ENCODE peak calls at places on chromosomes 16 and 17, in seven cellular contexts. One of them, this sample, is unnamed.

GRCh38 chr16:89104930-89105571 is 11.4 kb downstream of the ACSF3 start:
- DNase-seq in heart left ventricle: no peak
- DNase-seq in fibroblast of the aortic adventitia: no peak
- DNase-seq in neural progenitor cell: no peak
- DNase-seq in mesothelial cell of epicardium: peak; percentile 15
- DNase-seq in heart right ventricle: no peak
- DNase-seq in OCI-LY7: no peak
- DNase-seq in this sample: no peak

GRCh38 chr17:82232876-82233785 is 4.3 kb downstream of the SLC16A3 start:
- DNase-seq in heart left ventricle: no peak
- DNase-seq in heart right ventricle: peak; percentile 17
- DNase-seq in OCI-LY7: no peak
- DNase-seq in neural progenitor cell: no peak
- DNase-seq in mesothelial cell of epicardium: no peak
- DNase-seq in fibroblast of the aortic adventitia: no peak
- DNase-seq in this sample: no peak

GRCh38 chr16:85520853-85521736 is 92.0 kb upstream of the GSE1 start:
- DNase-seq in fibroblast of the aortic adventitia: no peak
- DNase-seq in neural progenitor cell: no peak
- DNase-seq in heart right ventricle: no peak
- DNase-seq in heart left ventricle: no peak
- DNase-seq in mesothelial cell of epicardium: no peak
- DNase-seq in OCI-LY7: no peak
- DNase-seq in this sample: peak; percentile 58

GRCh38 chr17:35170968-35171771 is 23.0 kb downstream of the SLC35G3 start:
- DNase-seq in fibroblast of the aortic adventitia: peak; percentile 60
- DNase-seq in OCI-LY7: peak; percentile 4
- DNase-seq in neural progenitor cell: no peak
- DNase-seq in heart left ventricle: no peak
- DNase-seq in heart right ventricle: no peak
- DNase-seq in mesothelial cell of epicardium: no peak
- DNase-seq in this sample: no peak

GRCh38 chr17:7987112-7987893 is 15.1 kb upstream of the GUCY2D start:
- DNase-seq in neural progenitor cell: no peak
- DNase-seq in OCI-LY7: no peak
- DNase-seq in heart right ventricle: no peak
- DNase-seq in heart left ventricle: no peak
- DNase-seq in mesothelial cell of epicardium: no peak
- DNase-seq in fibroblast of the aortic adventitia: peak; percentile 49
- DNase-seq in this sample: no peak

GRCh38 chr17:12318614-12319266 is 298.1 kb downstream of the MAP2K4 start:
- DNase-seq in neural progenitor cell: no peak
- DNase-seq in OCI-LY7: no peak
- DNase-seq in fibroblast of the aortic adventitia: no peak
- DNase-seq in mesothelial cell of epicardium: no peak
- DNase-seq in heart left ventricle: no peak
- DNase-seq in heart right ventricle: no peak
- DNase-seq in this sample: no peak

GRCh38 chr16:79307214-79307613 is 293.3 kb downstream of the MAF start:
- DNase-seq in mesothelial cell of epicardium: no peak
- DNase-seq in heart right ventricle: peak; percentile 48
- DNase-seq in fibroblast of the aortic adventitia: no peak
- DNase-seq in neural progenitor cell: no peak
- DNase-seq in heart left ventricle: peak; percentile 44
- DNase-seq in OCI-LY7: no peak
- DNase-seq in this sample: no peak

GRCh38 chr16:2033057-2033911 is 6.6 kb downstream of the NHERF2 start:
- DNase-seq in OCI-LY7: no peak
- DNase-seq in fibroblast of the aortic adventitia: peak; percentile 61
- DNase-seq in heart left ventricle: peak; percentile 83
- DNase-seq in heart right ventricle: peak; percentile 79
- DNase-seq in mesothelial cell of epicardium: peak; percentile 45
- DNase-seq in neural progenitor cell: peak; percentile 38
- DNase-seq in this sample: no peak

GRCh38 chr16:57795431-57795878 is 6.8 kb downstream of the KIFC3 start:
- DNase-seq in mesothelial cell of epicardium: no peak
- DNase-seq in heart right ventricle: peak; percentile 32
- DNase-seq in fibroblast of the aortic adventitia: peak; percentile 57
- DNase-seq in heart left ventricle: no peak
- DNase-seq in neural progenitor cell: peak; percentile 78
- DNase-seq in OCI-LY7: peak; percentile 46
- DNase-seq in this sample: no peak

GRCh38 chr17:41782142-41782541 is 4.4 kb downstream of the JUP start:
- DNase-seq in heart right ventricle: peak; percentile 75
- DNase-seq in neural progenitor cell: no peak
- DNase-seq in heart left ventricle: peak; percentile 71
- DNase-seq in fibroblast of the aortic adventitia: no peak
- DNase-seq in OCI-LY7: no peak
- DNase-seq in mesothelial cell of epicardium: no peak
- DNase-seq in this sample: no peak

GRCh38 chr16:86574646-86575045 is 3.7 kb upstream of the FOXL1 start:
- DNase-seq in heart right ventricle: no peak
- DNase-seq in fibroblast of the aortic adventitia: no peak
- DNase-seq in mesothelial cell of epicardium: no peak
- DNase-seq in neural progenitor cell: no peak
- DNase-seq in OCI-LY7: no peak
- DNase-seq in heart left ventricle: no peak
- DNase-seq in this sample: no peak

GRCh38 chr17:79591014-79591590 is 19.7 kb downstream of the RBFOX3 start:
- DNase-seq in fibroblast of the aortic adventitia: no peak
- DNase-seq in OCI-LY7: no peak
- DNase-seq in heart left ventricle: no peak
- DNase-seq in neural progenitor cell: no peak
- DNase-seq in mesothelial cell of epicardium: no peak
- DNase-seq in heart right ventricle: no peak
- DNase-seq in this sample: no peak

GRCh38 chr16:88922114-88922825 is 54.7 kb downstream of the CBFA2T3 start:
- DNase-seq in heart left ventricle: peak; percentile 91
- DNase-seq in OCI-LY7: no peak
- DNase-seq in neural progenitor cell: peak; percentile 54
- DNase-seq in fibroblast of the aortic adventitia: peak; percentile 85
- DNase-seq in mesothelial cell of epicardium: no peak
- DNase-seq in heart right ventricle: peak; percentile 92
- DNase-seq in this sample: no peak

GRCh38 chr16:86484240-86484639 is 26.1 kb upstream of the FOXF1 start:
- DNase-seq in OCI-LY7: no peak
- DNase-seq in heart left ventricle: no peak
- DNase-seq in mesothelial cell of epicardium: no peak
- DNase-seq in neural progenitor cell: no peak
- DNase-seq in fibroblast of the aortic adventitia: no peak
- DNase-seq in heart right ventricle: no peak
- DNase-seq in this sample: no peak

GRCh38 chr17:6661464-6661848 is 9.9 kb downstream of the C17orf100 start:
- DNase-seq in OCI-LY7: no peak
- DNase-seq in heart right ventricle: no peak
- DNase-seq in fibroblast of the aortic adventitia: no peak
- DNase-seq in neural progenitor cell: no peak
- DNase-seq in heart left ventricle: no peak
- DNase-seq in mesothelial cell of epicardium: no peak
- DNase-seq in this sample: no peak

GRCh38 chr16:89114159-89114981 is 20.7 kb downstream of the ACSF3 start:
- DNase-seq in neural progenitor cell: peak; percentile 76
- DNase-seq in mesothelial cell of epicardium: no peak
- DNase-seq in OCI-LY7: peak; percentile 40
- DNase-seq in heart right ventricle: no peak
- DNase-seq in fibroblast of the aortic adventitia: no peak
- DNase-seq in heart left ventricle: no peak
- DNase-seq in this sample: no peak

GRCh38 chr17:39994448-39994847 is 13.8 kb downstream of the PSMD3 start:
- DNase-seq in OCI-LY7: no peak
- DNase-seq in neural progenitor cell: no peak
- DNase-seq in mesothelial cell of epicardium: no peak
- DNase-seq in heart right ventricle: no peak
- DNase-seq in heart left ventricle: no peak
- DNase-seq in fibroblast of the aortic adventitia: no peak
- DNase-seq in this sample: no peak

GRCh38 chr16:4578961-4579530 is 22.9 kb downstream of the C16orf96 start:
- DNase-seq in fibroblast of the aortic adventitia: no peak
- DNase-seq in heart left ventricle: no peak
- DNase-seq in mesothelial cell of epicardium: no peak
- DNase-seq in heart right ventricle: no peak
- DNase-seq in neural progenitor cell: no peak
- DNase-seq in OCI-LY7: no peak
- DNase-seq in this sample: no peak

GRCh38 chr17:69523252-69523861 is 108.9 kb downstream of the MAP2K6 start:
- DNase-seq in OCI-LY7: peak; percentile 71
- DNase-seq in neural progenitor cell: peak; percentile 58
- DNase-seq in heart right ventricle: no peak
- DNase-seq in mesothelial cell of epicardium: no peak
- DNase-seq in heart left ventricle: peak; percentile 20
- DNase-seq in fibroblast of the aortic adventitia: peak; percentile 64
- DNase-seq in this sample: no peak

GRCh38 chr16:66524601-66525164 is 25.2 kb downstream of the TK2 start:
- DNase-seq in OCI-LY7: peak; percentile 92
- DNase-seq in mesothelial cell of epicardium: no peak
- DNase-seq in heart left ventricle: peak; percentile 53
- DNase-seq in fibroblast of the aortic adventitia: no peak
- DNase-seq in heart right ventricle: no peak
- DNase-seq in neural progenitor cell: no peak
- DNase-seq in this sample: no peak
- TF ChIP-seq CTCF in OCI-LY7: no peak
- TF ChIP-seq CTCF in mesothelial cell of epicardium: no peak
- TF ChIP-seq CTCF in heart left ventricle: peak; percentile 6
- TF ChIP-seq CTCF in fibroblast of the aortic adventitia: no peak
- TF ChIP-seq CTCF in heart right ventricle: no peak
- TF ChIP-seq CTCF in neural progenitor cell: no peak
- TF ChIP-seq CTCF in this sample: no peak

DNA sequence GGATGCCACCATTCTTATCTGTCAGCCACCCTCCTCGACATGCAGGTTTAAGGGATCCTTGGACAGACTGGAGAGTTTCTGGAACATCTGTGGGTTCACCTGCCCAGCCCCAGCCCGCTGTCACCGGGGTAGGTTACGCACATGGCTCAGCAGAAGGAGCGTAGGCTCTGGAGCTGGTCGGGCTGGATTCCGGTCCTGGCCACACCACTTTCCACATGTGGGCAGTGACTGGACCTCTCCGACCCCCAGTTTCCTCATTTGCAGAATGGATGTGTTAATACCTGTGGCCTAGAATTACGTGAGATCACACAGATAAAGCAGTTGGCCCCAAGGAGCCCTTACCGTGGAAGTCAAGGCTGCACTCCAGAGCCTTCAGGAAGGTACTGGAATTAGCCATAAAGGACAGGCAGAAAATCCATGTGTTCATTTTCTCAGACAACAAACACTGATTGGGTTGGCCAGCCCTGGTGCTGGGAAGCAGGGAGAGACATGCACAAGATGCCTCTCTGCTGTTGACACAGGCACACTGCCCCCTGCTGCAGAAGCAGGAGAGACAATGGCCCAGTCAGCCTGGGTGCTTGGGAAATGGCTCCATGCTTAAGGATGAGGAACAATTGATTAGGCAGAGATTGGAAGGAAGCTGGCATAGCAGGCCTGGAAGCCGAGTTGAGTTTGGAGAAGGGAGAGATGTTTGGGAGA is 58.8 kb downstream of the SF3B3 start:
- DNase-seq in mesothelial cell of epicardium: no peak
- DNase-seq in neural progenitor cell: peak; percentile 37
- DNase-seq in fibroblast of the aortic adventitia: no peak
- DNase-seq in OCI-LY7: no peak
- DNase-seq in heart right ventricle: no peak
- DNase-seq in heart left ventricle: no peak
- DNase-seq in this sample: no peak
- TF ChIP-seq CTCF in mesothelial cell of epicardium: no peak
- TF ChIP-seq CTCF in neural progenitor cell: peak; percentile 39
- TF ChIP-seq CTCF in fibroblast of the aortic adventitia: peak; percentile 15
- TF ChIP-seq CTCF in OCI-LY7: peak; percentile 65
- TF ChIP-seq CTCF in heart right ventricle: peak; percentile 26
- TF ChIP-seq CTCF in heart left ventricle: no peak
- TF ChIP-seq CTCF in this sample: peak; percentile 35

DNA sequence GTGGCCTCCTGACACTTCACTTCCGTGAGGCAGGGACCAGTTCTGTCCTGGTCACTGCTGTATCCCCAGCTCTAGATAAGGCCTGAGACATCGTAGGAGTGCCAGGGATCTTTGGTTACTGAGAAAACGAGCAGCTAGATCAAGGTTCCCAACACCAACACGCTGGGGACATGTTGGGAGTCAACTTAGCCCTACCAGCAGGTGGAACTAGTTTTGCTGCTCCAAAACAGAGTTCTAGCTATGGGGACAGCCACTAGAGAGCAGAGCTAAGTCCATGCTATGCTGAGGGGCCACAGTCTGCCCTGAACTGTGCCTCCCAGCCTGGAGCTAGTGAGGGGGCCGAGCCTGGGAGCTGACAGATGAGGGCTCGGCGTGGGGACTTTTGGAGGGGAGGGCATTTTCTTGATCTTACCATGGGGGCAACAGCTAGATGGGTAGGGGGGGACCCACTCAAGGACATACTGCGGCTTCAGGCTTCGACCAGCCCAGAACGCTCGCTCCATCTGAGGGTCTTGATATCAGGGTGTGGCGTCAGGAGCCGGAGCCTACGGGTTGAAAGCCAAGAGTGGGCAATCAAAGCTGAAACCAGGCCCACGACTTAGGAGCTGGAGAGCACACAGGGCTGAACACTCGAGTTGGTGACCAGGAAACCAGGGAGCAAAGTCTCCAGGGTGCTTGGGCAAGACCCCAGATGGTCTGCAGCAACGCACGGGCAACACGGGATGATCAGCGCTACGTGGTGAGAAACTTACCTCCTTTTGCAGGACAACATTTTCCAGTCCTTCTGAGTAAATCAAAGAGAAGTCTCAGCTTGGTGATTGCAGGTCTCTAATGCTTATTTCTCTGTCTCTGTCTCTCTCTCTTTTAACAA is 13.4 kb downstream of the SNX20 start:
- DNase-seq in heart left ventricle: no peak
- DNase-seq in heart right ventricle: no peak
- DNase-seq in mesothelial cell of epicardium: no peak
- DNase-seq in fibroblast of the aortic adventitia: no peak
- DNase-seq in OCI-LY7: no peak
- DNase-seq in neural progenitor cell: no peak
- DNase-seq in this sample: no peak
- TF ChIP-seq CTCF in heart left ventricle: no peak
- TF ChIP-seq CTCF in heart right ventricle: no peak
- TF ChIP-seq CTCF in mesothelial cell of epicardium: no peak
- TF ChIP-seq CTCF in fibroblast of the aortic adventitia: peak; percentile 6
- TF ChIP-seq CTCF in OCI-LY7: no peak
- TF ChIP-seq CTCF in neural progenitor cell: no peak
- TF ChIP-seq CTCF in this sample: no peak

GRCh38 chr17:80983545-80983944 is 8.1 kb upstream of the CHMP6 start:
- DNase-seq in fibroblast of the aortic adventitia: no peak
- DNase-seq in neural progenitor cell: no peak
- DNase-seq in heart left ventricle: no peak
- DNase-seq in heart right ventricle: no peak
- DNase-seq in mesothelial cell of epicardium: no peak
- DNase-seq in OCI-LY7: no peak
- DNase-seq in this sample: no peak

GRCh38 chr17:80986816-80987480 is 4.7 kb upstream of the CHMP6 start:
- DNase-seq in neural progenitor cell: no peak
- DNase-seq in heart left ventricle: peak; percentile 42
- DNase-seq in mesothelial cell of epicardium: no peak
- DNase-seq in OCI-LY7: no peak
- DNase-seq in fibroblast of the aortic adventitia: no peak
- DNase-seq in heart right ventricle: peak; percentile 39
- DNase-seq in this sample: no peak

GRCh38 chr17:80982426-80982974 is 9.1 kb upstream of the CHMP6 start:
- DNase-seq in neural progenitor cell: no peak
- DNase-seq in mesothelial cell of epicardium: no peak
- DNase-seq in heart left ventricle: no peak
- DNase-seq in OCI-LY7: no peak
- DNase-seq in fibroblast of the aortic adventitia: no peak
- DNase-seq in heart right ventricle: no peak
- DNase-seq in this sample: no peak

GRCh38 chr17:80986046-80986445 is 5.6 kb upstream of the CHMP6 start:
- DNase-seq in neural progenitor cell: no peak
- DNase-seq in heart right ventricle: no peak
- DNase-seq in OCI-LY7: no peak
- DNase-seq in fibroblast of the aortic adventitia: no peak
- DNase-seq in heart left ventricle: no peak
- DNase-seq in mesothelial cell of epicardium: no peak
- DNase-seq in this sample: no peak

GRCh38 chr17:80984749-80985148 is 6.9 kb upstream of the CHMP6 start:
- DNase-seq in heart right ventricle: no peak
- DNase-seq in mesothelial cell of epicardium: no peak
- DNase-seq in neural progenitor cell: peak; percentile 74
- DNase-seq in OCI-LY7: no peak
- DNase-seq in heart left ventricle: no peak
- DNase-seq in fibroblast of the aortic adventitia: peak; percentile 93
- DNase-seq in this sample: no peak
- TF ChIP-seq CTCF in heart right ventricle: no peak
- TF ChIP-seq CTCF in mesothelial cell of epicardium: no peak
- TF ChIP-seq CTCF in neural progenitor cell: peak; percentile 18
- TF ChIP-seq CTCF in OCI-LY7: no peak
- TF ChIP-seq CTCF in heart left ventricle: no peak
- TF ChIP-seq CTCF in fibroblast of the aortic adventitia: peak; percentile 48
- TF ChIP-seq CTCF in this sample: no peak

This sample was measured in progenitor cell of endocrine pancreas.